ENCODE peak calls at places on chromosomes 16 and 17, in four cellular contexts. N, Q, V and I are unnamed samples.

GRCh38 chr17:49252148-49252682 is 21.6 kb upstream of the PHOSPHO1 start:
- DNase-seq in Q (no peak), V (no peak), N (peak), I (no peak)

GRCh38 chr17:73283841-73284282 is 22.2 kb upstream of the CPSF4L start:
- DNase-seq in V (peak), Q (no peak), N (peak), I (peak)

GRCh38 chr17:82553210-82553930 is 33.8 kb downstream of the FOXK2 start:
- DNase-seq in Q (peak), V (no peak), N (no peak), I (no peak)

GRCh38 chr17:69783865-69784264 is 291.2 kb upstream of the KCNJ16 start:
- DNase-seq in Q (no peak), N (no peak), V (no peak), I (no peak)

GRCh38 chr17:9512323-9513168 is 63.1 kb downstream of the STX8 start:
- DNase-seq in N (peak), Q (no peak), V (no peak), I (no peak)

GRCh38 chr16:14405611-14406537 is 224.2 kb downstream of the PARN start:
- DNase-seq in V (peak), Q (peak), N (peak), I (peak)

GRCh38 chr16:89135166-89135565 is 36.4 kb upstream of the CDH15 start:
- DNase-seq in N (no peak), V (no peak), Q (no peak), I (no peak)

GRCh38 chr16:88378401-88378800 is 4.4 kb upstream of the ZNF469 start:
- DNase-seq in V (no peak), Q (no peak), N (no peak), I (peak)

GRCh38 chr17:42405963-42406495 is 17.0 kb downstream of the CAVIN1 start:
- DNase-seq in V (peak), Q (peak), N (peak), I (peak)

GRCh38 chr17:74414510-74414909 is 17.4 kb upstream of the GPRC5C start:
- DNase-seq in N (peak), Q (peak), V (no peak), I (no peak)

GRCh38 chr17:66711936-66712335 is 123.0 kb upstream of the CACNG5 start:
- DNase-seq in N (peak), Q (no peak), V (no peak), I (no peak)

GRCh38 chr16:66376114-66376513 is 9.6 kb downstream of the CDH5 start:
- DNase-seq in N (no peak), Q (no peak), V (no peak), I (no peak)
- H3K27ac ChIP-seq in N (no peak), Q (no peak), V (no peak), I (no peak)

DNA sequence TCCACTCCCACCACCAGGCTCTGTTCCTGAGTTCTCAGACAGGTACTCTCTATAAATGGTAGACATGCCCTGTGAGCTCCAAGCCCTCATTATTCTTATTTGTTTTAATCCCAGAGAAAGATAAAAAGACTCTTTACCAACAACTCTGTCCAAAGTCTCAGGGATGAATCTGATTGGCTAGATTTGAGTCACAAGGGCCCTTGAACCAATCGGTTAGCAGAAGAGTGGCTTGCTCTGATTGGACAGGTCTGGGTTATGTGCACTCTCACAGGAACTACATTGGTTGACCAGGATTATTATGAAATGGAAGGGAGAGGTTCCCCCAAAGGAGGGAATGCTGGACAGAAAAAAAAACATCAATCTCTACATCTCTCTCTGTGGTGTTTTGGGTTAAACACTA is 7.5 kb downstream of the COTL1 start:
- DNase-seq in N (no peak), Q (no peak), V (no peak), I (no peak)
- H3K27ac ChIP-seq in N (no peak), Q (peak), V (peak), I (no peak)

GRCh38 chr17:54900457-54901229 is at the start of gene TOM1L1:
- DNase-seq in Q (no peak), N (peak), V (peak), I (peak)
- H3K27ac ChIP-seq in Q (no peak), N (peak), V (peak), I (peak)

GRCh38 chr16:66309-67182 is 5.9 kb downstream of the RHBDF1 start:
- DNase-seq in N (peak), V (no peak), Q (no peak), I (no peak)

GRCh38 chr16:69181-69580 is 3.2 kb downstream of the RHBDF1 start:
- DNase-seq in Q (no peak), N (no peak), V (no peak), I (no peak)

GRCh38 chr16:67183-67791 is 5.1 kb downstream of the RHBDF1 start:
- DNase-seq in V (no peak), N (no peak), Q (no peak), I (no peak)

GRCh38 chr16:65745-66144 is 6.7 kb downstream of the RHBDF1 start:
- DNase-seq in Q (peak), V (peak), N (peak), I (peak)

GRCh38 chr16:67884-68789 is 4.3 kb downstream of the RHBDF1 start:
- DNase-seq in N (no peak), Q (no peak), V (peak), I (no peak)
- H3K27ac ChIP-seq in N (no peak), Q (no peak), V (peak), I (peak)

GRCh38 chr17:27340990-27341595 is 47.2 kb downstream of the WSB1 start:
- DNase-seq in N (no peak), V (no peak), Q (no peak), I (no peak)
- H3K27ac ChIP-seq in N (peak), V (no peak), Q (no peak), I (no peak)

GRCh38 chr17:51258756-51259573 is 884 bp downstream of the MBTD1 start:
- DNase-seq in N (peak), V (peak), Q (peak), I (peak)

GRCh38 chr17:51255673-51256072 is 4.2 kb downstream of the MBTD1 start:
- DNase-seq in V (no peak), N (no peak), Q (no peak), I (no peak)

GRCh38 chr17:51257150-51258081 is 2.4 kb downstream of the MBTD1 start:
- DNase-seq in Q (no peak), V (no peak), N (no peak), I (no peak)

GRCh38 chr17:51259574-51260236 is at the start of gene MBTD1:
- DNase-seq in N (peak), V (peak), Q (peak), I (peak)

DNA sequence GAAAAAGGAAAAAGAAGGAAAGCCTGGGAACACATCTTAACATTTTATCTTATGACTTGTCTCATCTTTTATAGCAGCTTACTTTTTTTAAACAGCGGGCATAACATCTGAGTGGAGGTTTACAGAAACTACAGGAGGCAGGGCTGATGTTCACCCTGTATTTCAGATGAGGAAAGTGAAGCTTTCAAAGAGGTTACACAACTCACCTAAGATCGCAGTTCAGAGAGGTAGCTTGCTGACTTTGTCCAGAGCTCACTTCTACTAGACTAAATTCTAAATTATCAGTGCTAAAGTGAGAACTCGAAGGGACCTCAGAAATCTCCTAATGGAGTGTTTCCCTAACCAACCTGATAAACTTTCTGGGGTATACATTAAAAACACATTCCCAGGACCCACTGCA is 3.7 kb downstream of the MBTD1 start:
- DNase-seq in V (no peak), N (no peak), Q (no peak), I (no peak)
- H3K27ac ChIP-seq in V (no peak), N (no peak), Q (no peak), I (no peak)

DNA sequence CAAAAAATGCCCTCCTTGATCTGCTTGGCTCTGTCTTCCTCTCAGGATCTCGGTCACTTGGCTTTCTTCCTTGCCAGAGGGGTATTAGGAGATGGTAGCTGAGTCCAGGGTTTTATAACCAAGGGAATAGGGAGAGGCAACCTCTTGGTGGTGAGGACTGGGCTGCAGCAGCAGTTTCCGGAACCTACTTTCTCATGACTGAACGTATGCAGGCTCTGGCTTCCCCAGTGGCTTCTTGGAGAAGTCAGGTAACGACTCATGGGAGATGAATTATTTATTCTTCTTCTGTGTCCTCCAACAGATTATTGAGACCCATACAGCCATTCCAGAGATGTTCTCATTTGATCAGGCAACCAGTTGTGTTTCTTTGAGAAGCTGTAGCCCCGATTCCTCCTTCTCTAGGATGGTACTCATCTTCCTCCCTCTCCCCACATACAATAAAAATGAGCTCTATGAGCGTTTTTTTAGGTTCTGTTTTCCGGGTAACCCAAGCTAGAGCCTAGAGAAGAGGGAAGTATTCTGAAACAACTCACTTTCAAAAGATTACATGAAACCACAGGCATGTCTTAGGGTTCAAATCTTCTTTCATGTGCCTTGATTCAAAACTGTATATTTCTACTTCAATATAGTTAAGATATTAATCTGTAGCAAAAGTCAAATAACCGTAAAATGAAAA is 22.3 kb upstream of the DHX40 start:
- DNase-seq in V (no peak), N (no peak), Q (no peak), I (no peak)
- H3K27ac ChIP-seq in V (no peak), N (no peak), Q (no peak), I (no peak)

GRCh38 chr16:29313559-29313887 is 93.0 kb downstream of the NPIPB11 start:
- DNase-seq in N (no peak), Q (no peak), V (peak), I (peak)
- H3K27ac ChIP-seq in N (no peak), Q (no peak), V (no peak), I (no peak)